ENCODE peak calls at places on chromosomes 5 and 9, in five cellular contexts. N is right lobe of liver, K is fibroblast of pulmonary artery, J is A549, H is upper lobe of right lung. W is an unnamed sample.

GRCh38 chr9:68625559-68625958 is 79.5 kb upstream of the PIP5K1B start:
- DNase-seq in J (no peak), N (no peak), H (no peak), K (no peak), W (no peak)

GRCh38 chr5:60350794-60351193 is 349.2 kb downstream of the DEPDC1B start:
- DNase-seq in J (no peak), H (no peak), N (no peak), K (no peak), W (no peak)

GRCh38 chr5:93054424-93055165 is 526.4 kb downstream of the NR2F1-AS1 start:
- DNase-seq in K (peak), H (no peak), J (no peak), N (no peak), W (no peak)

GRCh38 chr5:163619951-163620350 is 114.5 kb downstream of the MAT2B start:
- DNase-seq in H (no peak), K (no peak), N (no peak), J (no peak), W (no peak)

GRCh38 chr9:100690438-100690837 is 112.6 kb downstream of the CAVIN4 start:
- DNase-seq in H (no peak), J (no peak), N (no peak), K (no peak), W (no peak)

GRCh38 chr9:136531904-136532798 is 13.7 kb downstream of the NOTCH1 start:
- DNase-seq in H (no peak), K (no peak), J (no peak), N (no peak), W (no peak)

GRCh38 chr5:32511778-32512374 is 67.3 kb upstream of the ZFR start:
- DNase-seq in N (no peak), H (no peak), J (no peak), K (no peak), W (no peak)

GRCh38 chr5:113043491-113043931 is 66.9 kb downstream of the DCP2 start:
- DNase-seq in H (no peak), K (peak), J (no peak), N (peak), W (no peak)

GRCh38 chr5:125411163-125412050 is 665.0 kb upstream of the ZNF608 start:
- DNase-seq in N (no peak), K (peak), J (no peak), H (no peak), W (no peak)

GRCh38 chr9:91664669-91665068 is 241.0 kb upstream of the NFIL3 start:
- DNase-seq in K (no peak), N (no peak), J (no peak), H (no peak), W (no peak)

GRCh38 chr9:82101475-82101874 is 112.9 kb downstream of the SPATA31D1 start:
- DNase-seq in N (no peak), J (peak), K (no peak), H (no peak), W (no peak)

GRCh38 chr9:112422417-112423148 is 42.7 kb downstream of the HSDL2 start:
- DNase-seq in J (no peak), H (no peak), N (no peak), K (no peak), W (no peak)

DNA sequence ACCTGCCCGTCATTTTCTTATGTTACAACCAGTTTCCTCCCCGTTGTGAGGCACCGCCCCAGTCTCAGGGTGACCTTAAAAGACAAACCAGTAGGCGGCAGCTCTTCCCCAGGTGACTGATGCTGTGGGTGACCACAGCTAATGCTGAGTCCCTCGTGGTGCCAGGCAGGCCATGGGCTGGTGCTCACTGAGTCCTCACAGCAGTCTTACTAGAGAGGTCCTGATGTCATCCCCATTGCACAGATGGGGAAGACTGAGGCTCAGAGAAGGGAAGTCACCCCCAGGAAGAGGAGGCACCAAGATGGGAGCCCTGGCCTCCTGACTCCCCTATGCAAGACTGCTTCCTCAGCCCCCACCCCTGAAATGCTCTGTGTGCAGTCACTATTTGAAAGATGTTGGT is 978 bp downstream of the CFAP157 start:
- DNase-seq in N (no peak), H (no peak), K (no peak), J (peak), W (no peak)
- TF ChIP-seq CTCF in N (no peak), H (no peak), K (no peak), J (no peak), W (no peak)

GRCh38 chr9:75184471-75184870 is 96.2 kb downstream of the OSTF1 start:
- DNase-seq in H (no peak), N (no peak), J (no peak), K (no peak), W (no peak)

GRCh38 chr9:75188756-75189155 is 100.4 kb downstream of the OSTF1 start:
- DNase-seq in N (no peak), K (no peak), J (no peak), H (no peak), W (no peak)

GRCh38 chr9:75186767-75187380 is 98.6 kb downstream of the OSTF1 start:
- DNase-seq in J (peak), H (no peak), K (peak), N (no peak), W (no peak)

GRCh38 chr9:75183293-75183692 is 95.0 kb downstream of the OSTF1 start:
- DNase-seq in J (no peak), K (no peak), H (no peak), N (no peak), W (no peak)

DNA sequence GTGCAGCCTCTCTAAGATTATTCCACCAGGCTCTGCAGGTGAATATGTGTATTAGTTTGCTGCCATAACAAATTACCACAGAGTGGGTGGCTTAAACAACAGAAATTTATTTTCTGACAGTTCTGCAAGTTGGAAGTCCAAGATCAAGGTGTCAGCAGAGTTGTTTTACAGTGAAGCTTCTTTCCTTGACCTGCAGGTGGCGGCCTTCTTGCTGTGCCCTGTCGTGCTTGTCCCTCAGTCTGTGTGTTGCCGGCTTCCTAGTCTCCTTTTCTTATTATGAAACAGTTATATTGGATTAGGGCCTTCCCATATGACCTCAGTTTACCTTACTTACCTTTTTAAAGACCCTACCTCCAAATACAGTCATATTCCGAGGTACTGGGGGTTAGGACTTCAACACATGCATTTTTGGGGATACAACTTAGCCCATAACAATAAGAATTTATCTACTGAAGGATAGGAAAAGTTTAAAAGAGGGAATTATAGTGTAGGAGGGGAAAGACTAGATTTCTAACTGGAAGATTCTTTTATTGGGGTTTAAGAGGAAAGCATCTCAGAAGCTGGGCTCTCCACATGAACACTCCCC is 97.4 kb downstream of the OSTF1 start:
- DNase-seq in H (no peak), J (peak), K (peak), N (peak), W (no peak)
- TF ChIP-seq CTCF in H (peak), J (peak), K (peak), N (peak), W (peak)

GRCh38 chr5:17614872-17615605 is 4.8 kb downstream of the TAF11L12 start:
- DNase-seq in N (no peak), H (no peak), J (no peak), K (no peak), W (no peak)

GRCh38 chr5:17619353-17619752 is 9.2 kb downstream of the TAF11L12 start:
- DNase-seq in K (no peak), J (peak), H (no peak), N (no peak), W (no peak)

GRCh38 chr5:17625686-17626085 is 6.2 kb upstream of the TAF11L13 start:
- DNase-seq in J (no peak), H (no peak), N (no peak), K (no peak), W (no peak)

DNA sequence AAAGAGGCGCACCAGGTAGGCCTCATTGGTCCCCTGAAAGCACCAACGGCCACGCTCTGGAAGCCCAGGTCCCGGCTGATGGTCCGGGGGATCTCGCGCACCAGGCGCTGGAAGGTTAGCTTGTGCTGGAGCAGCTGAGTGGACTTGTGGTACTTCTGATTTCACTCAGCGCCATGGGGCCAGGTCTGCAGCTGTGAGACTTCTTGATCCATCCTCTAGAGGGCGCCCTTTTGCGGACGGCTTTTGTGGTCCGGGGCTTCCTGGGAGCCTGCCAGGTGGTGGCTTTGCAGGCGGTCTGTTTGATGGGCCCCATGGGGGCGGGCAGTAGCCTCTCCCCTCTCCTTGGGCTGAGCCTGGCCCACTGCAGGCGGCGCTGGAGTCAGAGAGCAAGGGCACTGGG is 10.4 kb downstream of the TAF11L12 start:
- DNase-seq in N (no peak), H (no peak), K (no peak), J (no peak), W (no peak)
- TF ChIP-seq CTCF in N (no peak), H (no peak), K (no peak), J (peak), W (peak)

DNA sequence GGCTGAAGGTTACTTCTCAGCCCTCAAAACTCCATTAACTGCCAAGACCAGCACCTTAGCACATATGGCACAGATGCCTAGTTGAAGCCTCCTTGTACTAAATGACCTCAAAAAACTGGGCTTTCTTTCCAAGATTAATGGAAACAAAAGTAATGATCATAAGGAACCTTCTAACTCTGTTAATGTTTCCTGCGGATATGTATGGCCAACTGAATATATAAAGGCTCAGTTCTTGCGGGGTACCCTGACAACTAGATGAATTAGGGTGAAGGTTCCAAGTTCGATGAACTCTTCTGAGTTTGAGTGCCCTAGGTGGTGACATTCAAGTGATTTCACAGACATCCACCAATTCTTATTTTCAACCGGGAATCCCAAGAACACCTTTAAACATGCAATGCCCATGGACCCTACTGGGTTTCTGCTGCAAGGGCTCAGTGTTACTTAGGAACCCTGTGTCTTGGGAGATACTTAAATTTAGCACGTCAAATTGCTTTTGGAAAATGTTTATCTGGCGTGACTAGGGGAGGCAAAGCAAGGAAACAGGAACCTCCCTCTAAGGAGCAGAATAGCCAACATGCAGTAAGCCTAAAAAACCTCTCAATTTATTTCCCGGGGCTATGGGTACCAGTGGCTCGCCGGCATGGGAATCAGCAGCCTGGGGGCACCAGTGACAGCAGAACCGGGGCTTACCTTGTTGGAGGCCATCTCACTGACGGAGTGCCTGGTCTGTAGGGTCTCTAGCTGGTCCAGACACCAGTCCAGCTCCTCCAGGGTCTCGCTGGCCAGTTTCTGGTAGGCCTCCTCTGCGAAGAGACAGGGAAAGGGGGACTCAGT is 455.5 kb downstream of the RAB3C start:
- DNase-seq in K (no peak), J (peak), N (no peak), H (no peak), W (no peak)
- TF ChIP-seq CTCF in K (no peak), J (no peak), N (no peak), H (no peak), W (peak)

GRCh38 chr5:56818409-56819026 is 3.2 kb downstream of the MAP3K1 start:
- DNase-seq in K (peak), J (no peak), H (no peak), N (no peak), W (no peak)
- TF ChIP-seq CTCF in K (peak), J (peak), H (peak), N (no peak), W (peak)

GRCh38 chr5:17216176-17216973 is 1.1 kb upstream of the BASP1 start:
- DNase-seq in H (peak), N (peak), J (peak), K (peak), W (no peak)
- TF ChIP-seq CTCF in H (peak), N (peak), J (peak), K (peak), W (peak)

DNA sequence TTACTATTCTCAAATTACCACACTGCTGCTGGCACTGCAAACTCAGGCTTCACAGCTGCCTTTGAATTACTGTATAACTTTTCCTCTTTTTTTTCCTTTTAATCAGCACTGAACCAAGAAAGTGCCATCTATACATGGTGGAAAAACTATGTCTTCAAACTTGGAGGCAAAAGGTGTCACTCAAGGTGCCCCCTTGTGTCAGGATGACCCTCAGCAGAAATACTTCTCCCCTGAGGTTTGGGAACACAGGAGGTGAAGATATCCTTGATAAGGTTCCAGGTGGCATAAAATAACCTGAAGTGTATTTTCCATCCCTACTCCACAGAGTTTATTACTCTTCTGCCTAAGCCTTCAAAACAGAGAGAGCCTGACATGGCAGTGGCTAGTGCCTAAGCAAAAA is 14.5 kb downstream of the FRMD3 start:
- DNase-seq in J (no peak), H (no peak), N (no peak), K (no peak), W (no peak)
- TF ChIP-seq CTCF in J (no peak), H (no peak), N (no peak), K (no peak), W (peak)

DNA sequence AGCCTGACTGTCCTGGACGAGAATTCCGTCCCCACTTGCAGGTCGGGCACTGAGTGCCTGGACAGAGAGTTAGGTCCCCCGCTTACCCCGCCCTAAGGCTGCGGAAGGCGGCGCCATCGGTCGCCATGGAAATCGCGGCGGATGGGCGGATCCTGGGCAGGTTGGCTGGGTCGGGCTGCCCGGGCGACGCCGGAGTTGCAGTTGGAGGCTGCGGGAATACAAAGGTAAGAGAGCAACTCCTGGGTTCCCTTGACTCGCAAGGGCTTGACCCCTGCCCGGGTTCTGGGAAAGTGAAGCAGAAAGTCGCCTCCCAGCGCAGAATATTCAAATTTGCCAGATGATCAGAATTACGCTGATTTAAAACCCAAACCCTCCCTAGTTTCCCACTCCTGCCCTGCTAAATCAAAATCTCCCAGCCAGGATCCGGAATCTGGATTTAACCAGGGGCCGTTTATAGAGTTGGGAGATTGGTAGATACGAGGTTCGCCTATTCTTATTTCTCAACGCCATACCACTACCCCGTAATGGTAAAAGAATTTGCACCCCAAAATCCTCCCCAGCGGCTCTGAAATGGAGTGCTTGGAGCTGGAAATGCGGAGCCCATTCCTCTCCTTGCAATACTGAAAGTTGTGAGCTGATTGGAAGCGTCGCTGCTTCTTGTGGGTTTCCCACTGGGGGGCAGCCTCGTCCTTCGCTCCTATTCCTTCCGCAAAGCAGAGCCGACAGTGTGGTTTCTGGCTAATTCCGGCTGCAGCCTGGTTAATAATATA is 156.4 kb upstream of the RASEF start:
- DNase-seq in H (peak), K (peak), N (peak), J (peak), W (no peak)
- TF ChIP-seq CTCF in H (peak), K (peak), N (peak), J (peak), W (peak)

DNA sequence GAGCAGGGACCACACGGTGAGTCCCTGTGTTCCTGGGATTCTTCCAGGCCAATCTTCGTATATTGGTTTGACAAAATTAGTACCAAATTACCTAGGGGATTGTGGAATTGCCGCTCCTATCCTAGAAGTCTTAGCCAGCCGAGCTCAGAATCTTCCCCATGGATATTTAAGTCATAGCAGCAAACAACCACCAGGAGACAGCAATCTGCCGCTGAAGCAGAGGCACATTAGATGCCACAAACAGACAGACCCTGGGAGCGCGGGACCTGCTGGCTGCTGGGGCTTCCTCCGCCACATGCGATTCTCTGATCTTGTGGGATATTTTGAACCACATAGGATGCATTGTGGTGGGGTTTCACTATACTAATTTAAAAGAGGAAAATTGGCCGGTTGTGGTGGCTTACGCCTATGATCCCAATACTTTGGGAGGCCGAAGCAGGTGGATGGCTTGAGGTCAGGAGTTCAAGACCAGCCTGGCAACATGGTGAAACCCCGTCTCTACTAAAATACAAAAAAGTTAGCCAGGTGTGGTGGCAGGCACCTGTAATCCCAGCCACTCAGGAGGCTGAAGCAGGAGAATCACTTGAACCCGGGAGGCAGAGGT is 31.7 kb upstream of the ZBTB43 start:
- DNase-seq in H (peak), N (no peak), K (peak), J (peak), W (no peak)
- TF ChIP-seq CTCF in H (peak), N (peak), K (peak), J (peak), W (peak)